ENCODE peak calls at places on chromosomes 16 and 17, in nine cellular contexts. C, K, U, E, S, T, W, G and D are unnamed samples.

GRCh38 chr16:11677959-11678881 is 10.0 kb downstream of the SNN start:
- DNase-seq in K (no peak), T (no peak), U (no peak), E (no peak), W (no peak), S (peak), G (no peak), C (no peak), D (no peak)

GRCh38 chr17:61393550-61393903 is 6.1 kb upstream of the TBX2 start:
- DNase-seq in E (no peak), G (no peak), W (no peak), K (no peak), T (no peak), S (no peak), C (no peak), U (no peak), D (peak)

GRCh38 chr16:87815567-87815966 is 49.8 kb upstream of the KLHDC4 start:
- DNase-seq in W (no peak), E (no peak), K (no peak), C (no peak), T (no peak), U (no peak), S (no peak), G (no peak), D (no peak)

GRCh38 chr17:9666461-9667050 is 21.2 kb downstream of the USP43 start:
- DNase-seq in S (no peak), T (no peak), C (no peak), U (no peak), G (no peak), W (no peak), E (no peak), K (no peak), D (no peak)

GRCh38 chr17:38449364-38449763 is 21.1 kb downstream of the ARHGAP23 start:
- DNase-seq in G (no peak), S (no peak), W (no peak), T (peak), C (no peak), K (no peak), U (no peak), E (no peak), D (no peak)

GRCh38 chr16:29811896-29812665 is at the start of gene PRRT2:
- DNase-seq in K (no peak), C (peak), W (no peak), E (no peak), S (peak), T (peak), U (peak), G (no peak), D (peak)

GRCh38 chr16:63005356-63005755 is 969.1 kb upstream of the CDH8 start:
- DNase-seq in K (no peak), E (no peak), T (no peak), S (no peak), C (peak), G (no peak), U (no peak), W (no peak), D (no peak)

GRCh38 chr16:29925173-29925804 is 737 bp downstream of the KCTD13 start:
- DNase-seq in U (no peak), G (no peak), T (no peak), W (no peak), E (no peak), S (no peak), C (no peak), K (no peak), D (no peak)

GRCh38 chr17:21039839-21040575 is 2.8 kb downstream of the USP22 start:
- DNase-seq in S (peak), G (no peak), T (peak), W (no peak), U (no peak), K (no peak), E (peak), C (peak), D (no peak)

GRCh38 chr17:2405247-2405926 is 4.5 kb upstream of the MNT start:
- DNase-seq in G (no peak), U (peak), W (peak), E (no peak), S (no peak), C (no peak), K (no peak), T (peak), D (no peak)

GRCh38 chr16:845349-845740 is 44.8 kb upstream of the GNG13 start:
- DNase-seq in U (peak), G (no peak), T (no peak), W (no peak), K (no peak), S (no peak), C (no peak), E (no peak), D (no peak)

GRCh38 chr16:30715777-30716445 is 16.9 kb downstream of the SRCAP start:
- DNase-seq in S (no peak), G (peak), W (peak), K (no peak), E (no peak), C (no peak), T (peak), U (no peak), D (no peak)

GRCh38 chr16:89144681-89145080 is 26.9 kb upstream of the CDH15 start:
- DNase-seq in T (no peak), K (no peak), W (no peak), E (no peak), C (no peak), U (peak), G (no peak), S (no peak), D (no peak)

GRCh38 chr17:32460054-32460453 is 15.7 kb downstream of the PSMD11 start:
- DNase-seq in U (no peak), E (no peak), K (no peak), G (no peak), S (no peak), W (no peak), C (no peak), T (no peak), D (no peak)

GRCh38 chr17:38815576-38816193 is 9.4 kb downstream of the CWC25 start:
- DNase-seq in T (peak), U (no peak), C (no peak), E (no peak), S (no peak), K (no peak), G (peak), W (peak), D (peak)

GRCh38 chr17:45353047-45353446 is 36.2 kb upstream of the MAP3K14 start:
- DNase-seq in S (peak), U (no peak), G (peak), E (no peak), C (no peak), W (no peak), K (no peak), T (peak), D (no peak)

GRCh38 chr17:83079340-83079747 is at the start of gene METRNL:
- DNase-seq in S (peak), U (peak), K (peak), C (peak), T (peak), G (no peak), E (peak), W (peak), D (peak)

GRCh38 chr17:64634217-64634616 is 27.9 kb downstream of the SMURF2 start:
- DNase-seq in G (no peak), W (no peak), T (no peak), E (no peak), U (no peak), S (no peak), K (no peak), C (no peak), D (no peak)

GRCh38 chr16:12082207-12082606 is 105.7 kb downstream of the SNX29 start:
- DNase-seq in U (no peak), C (no peak), W (no peak), K (no peak), G (no peak), T (no peak), E (no peak), S (peak), D (no peak)

GRCh38 chr17:4118095-4118743 is 24.6 kb downstream of the ZZEF1 start:
- DNase-seq in S (no peak), C (no peak), T (no peak), U (no peak), G (no peak), W (no peak), E (no peak), K (no peak), D (no peak)

GRCh38 chr17:973053-973452 is 6.5 kb downstream of the NXN start:
- DNase-seq in C (no peak), E (no peak), W (no peak), S (no peak), U (no peak), G (no peak), K (no peak), T (no peak), D (peak)

GRCh38 chr17:71572343-71572742 is 548.5 kb upstream of the SOX9 start:
- DNase-seq in G (no peak), K (no peak), C (no peak), E (no peak), T (no peak), U (no peak), S (no peak), W (no peak), D (no peak)

GRCh38 chr16:84511180-84511800 is 6.8 kb upstream of the MEAK7 start:
- DNase-seq in K (no peak), W (peak), T (peak), U (peak), S (peak), G (peak), E (peak), C (peak), D (peak)

GRCh38 chr17:80951121-80952090 is 40.2 kb upstream of the CHMP6 start:
- DNase-seq in K (no peak), C (no peak), W (no peak), T (no peak), U (no peak), G (no peak), S (peak), E (no peak), D (no peak)

GRCh38 chr16:51097729-51098128 is 53.3 kb downstream of the SALL1 start:
- DNase-seq in T (no peak), K (no peak), C (no peak), S (no peak), G (no peak), E (no peak), U (no peak), W (no peak), D (no peak)

GRCh38 chr17:81365601-81366585 is 29.4 kb upstream of the BAHCC1 start:
- DNase-seq in S (no peak), C (peak), G (no peak), T (peak), E (peak), U (peak), K (no peak), W (no peak), D (peak)

GRCh38 chr17:3944485-3945388 is 19.5 kb downstream of the ATP2A3 start:
- DNase-seq in U (no peak), C (no peak), K (peak), W (peak), E (peak), S (peak), T (no peak), G (no peak), D (peak)

GRCh38 chr17:50045154-50045553 is 10.8 kb upstream of the ITGA3 start:
- DNase-seq in K (no peak), S (peak), T (peak), C (no peak), E (no peak), G (no peak), U (peak), W (no peak), D (no peak)

GRCh38 chr17:76544123-76544915 is 4.5 kb downstream of the PRCD start:
- DNase-seq in T (no peak), C (no peak), W (no peak), E (no peak), U (no peak), K (no peak), S (no peak), G (no peak), D (no peak)

GRCh38 chr17:69325518-69326301 is 1.2 kb downstream of the ABCA5 start:
- DNase-seq in T (no peak), K (no peak), U (no peak), C (no peak), G (no peak), W (no peak), S (no peak), E (no peak), D (peak)

GRCh38 chr17:63697341-63698286 is 2.3 kb downstream of the LIMD2 start:
- DNase-seq in S (peak), T (no peak), U (peak), E (peak), W (peak), K (peak), C (no peak), G (peak), D (peak)

GRCh38 chr17:74271902-74272563 is 2.0 kb upstream of the DNAI2 start:
- DNase-seq in W (no peak), E (no peak), K (no peak), T (no peak), C (no peak), G (no peak), S (peak), U (no peak), D (no peak)

GRCh38 chr17:28880572-28880945 is 17.0 kb downstream of the FLOT2 start:
- DNase-seq in G (no peak), C (no peak), K (no peak), U (no peak), S (no peak), E (no peak), W (no peak), T (no peak), D (no peak)